ENCODE peak calls at places on chromosomes 13 and 19, in eight cellular contexts. I, T, O, W, D, A, Q and C are unnamed samples.

GRCh38 chr13:45799451-45799850 is 52.1 kb downstream of the SIAH3 start:
- DNase-seq in I (no peak), T (no peak), O (no peak), W (no peak), D (no peak), A (no peak), Q (no peak), C (no peak)

GRCh38 chr13:22596157-22596863 is 584.5 kb upstream of the SGCG start:
- DNase-seq in I (no peak), T (no peak), O (no peak), W (no peak), D (no peak), A (no peak), Q (no peak), C (no peak)

GRCh38 chr13:20882206-20882605 is 20.3 kb downstream of the XPO4 start:
- DNase-seq in I (no peak), T (peak), O (no peak), W (no peak), D (no peak), A (no peak), Q (no peak), C (no peak)

GRCh38 chr13:25943666-25944065 is 108.2 kb downstream of the SHISA2 start:
- DNase-seq in I (no peak), T (no peak), O (no peak), W (no peak), D (no peak), A (no peak), Q (no peak), C (no peak)

GRCh38 chr19:53912653-53913052 is 3.6 kb downstream of the CACNG7 start:
- DNase-seq in I (no peak), T (peak), O (no peak), W (no peak), D (no peak), A (no peak), Q (peak), C (no peak)

GRCh38 chr13:51769455-51770127 is 34.4 kb downstream of the DHRS12 start:
- DNase-seq in I (no peak), T (no peak), O (no peak), W (peak), D (no peak), A (peak), Q (no peak), C (peak)

GRCh38 chr13:105343134-105343806 is 1192.2 kb downstream of the EFNB2 start:
- DNase-seq in I (no peak), T (no peak), O (no peak), W (no peak), D (no peak), A (no peak), Q (no peak), C (no peak)

GRCh38 chr13:27125357-27126282 is 46.0 kb downstream of the USP12 start:
- DNase-seq in I (no peak), T (no peak), O (no peak), W (no peak), D (no peak), A (no peak), Q (peak), C (no peak)

GRCh38 chr19:39949026-39949747 is 14.8 kb upstream of the FCGBP start:
- DNase-seq in I (no peak), T (no peak), O (no peak), W (peak), D (no peak), A (no peak), Q (no peak), C (no peak)

GRCh38 chr13:102011539-102011938 is 390.3 kb downstream of the FGF14 start:
- DNase-seq in I (no peak), T (no peak), O (no peak), W (no peak), D (no peak), A (no peak), Q (no peak), C (no peak)

GRCh38 chr19:33878912-33879810 is 82.5 kb downstream of the KCTD15 start:
- DNase-seq in I (no peak), T (no peak), O (no peak), W (no peak), D (no peak), A (no peak), Q (no peak), C (no peak)

GRCh38 chr19:33878136-33878535 is 81.5 kb downstream of the KCTD15 start:
- DNase-seq in I (no peak), T (no peak), O (no peak), W (no peak), D (no peak), A (no peak), Q (no peak), C (no peak)

GRCh38 chr19:33876192-33876591 is 79.5 kb downstream of the KCTD15 start:
- DNase-seq in I (no peak), T (no peak), O (no peak), W (no peak), D (no peak), A (no peak), Q (no peak), C (no peak)

GRCh38 chr19:33876619-33877018 is 79.9 kb downstream of the KCTD15 start:
- DNase-seq in I (no peak), T (no peak), O (no peak), W (peak), D (no peak), A (no peak), Q (no peak), C (no peak)

GRCh38 chr19:33879818-33880575 is 83.3 kb downstream of the KCTD15 start:
- DNase-seq in I (no peak), T (no peak), O (no peak), W (no peak), D (no peak), A (no peak), Q (no peak), C (peak)
- TF ChIP-seq CTCF in I (no peak), T (no peak), O (no peak), W (no peak), D (no peak), A (no peak), Q (no peak), C (no peak)

GRCh38 chr19:6769006-6769637 is 1.9 kb upstream of the SH2D3A start:
- DNase-seq in I (no peak), T (peak), O (no peak), W (no peak), D (no peak), A (no peak), Q (peak), C (no peak)
- TF ChIP-seq EP300 in I (no peak), T (no peak), O (no peak), W (no peak), D (no peak), A (no peak), Q (no peak), C (no peak)

DNA sequence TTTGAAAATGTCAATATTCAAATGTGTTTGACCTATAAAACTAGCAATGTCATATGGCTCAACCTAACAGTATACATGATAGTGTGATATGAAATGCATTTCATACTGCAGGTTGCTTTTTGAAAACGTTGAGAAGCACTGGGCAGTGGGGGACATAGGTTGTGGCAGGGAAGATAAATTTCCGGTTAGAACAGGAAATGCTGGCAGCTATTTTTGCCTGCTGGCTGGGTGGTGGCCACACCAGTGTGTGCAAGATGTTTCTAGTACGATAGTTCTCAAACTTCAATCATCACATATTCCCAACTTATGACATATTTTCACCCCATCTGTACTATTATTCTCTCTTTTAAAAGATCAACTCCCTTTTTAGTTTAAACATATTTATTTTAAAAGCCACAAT is 17.2 kb downstream of the FXYD5 start:
- DNase-seq in I (no peak), T (no peak), O (no peak), W (no peak), D (no peak), A (no peak), Q (no peak), C (no peak)
- H3K4me3 ChIP-seq in I (no peak), T (no peak), O (no peak), W (no peak), D (no peak), A (no peak), Q (no peak), C (no peak)

GRCh38 chr13:66805657-66806056 is 424.5 kb downstream of the PCDH9 start:
- DNase-seq in I (no peak), T (no peak), O (no peak), W (no peak), D (no peak), A (no peak), Q (no peak), C (no peak)

GRCh38 chr13:66809496-66809895 is 420.6 kb downstream of the PCDH9 start:
- DNase-seq in I (no peak), T (no peak), O (no peak), W (no peak), D (no peak), A (no peak), Q (no peak), C (no peak)

DNA sequence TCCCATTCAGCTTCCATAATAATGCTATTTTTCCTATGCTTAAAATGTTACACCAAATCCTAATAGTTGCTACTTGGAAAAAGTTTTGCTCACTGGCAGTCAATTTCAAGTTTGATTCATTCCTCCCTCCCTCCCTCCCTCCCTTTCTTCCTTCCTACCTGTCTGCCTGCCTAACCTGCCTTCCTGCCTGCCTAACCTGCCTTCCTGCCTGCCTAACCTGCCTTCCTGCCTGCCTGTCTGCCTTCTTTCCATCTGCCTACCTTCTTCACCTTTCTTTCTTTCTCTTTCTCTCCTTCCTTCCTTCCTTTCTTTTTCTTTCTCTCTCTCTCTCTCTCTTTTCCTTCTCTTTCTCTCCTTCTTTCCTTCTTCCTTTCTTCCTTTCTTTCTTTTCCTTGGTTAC is 418.7 kb downstream of the PCDH9 start:
- DNase-seq in I (no peak), T (no peak), O (no peak), W (no peak), D (no peak), A (no peak), Q (no peak), C (no peak)
- TF ChIP-seq CTCF in I (no peak), T (no peak), O (no peak), W (no peak), D (no peak), A (no peak), Q (no peak), C (no peak)

DNA sequence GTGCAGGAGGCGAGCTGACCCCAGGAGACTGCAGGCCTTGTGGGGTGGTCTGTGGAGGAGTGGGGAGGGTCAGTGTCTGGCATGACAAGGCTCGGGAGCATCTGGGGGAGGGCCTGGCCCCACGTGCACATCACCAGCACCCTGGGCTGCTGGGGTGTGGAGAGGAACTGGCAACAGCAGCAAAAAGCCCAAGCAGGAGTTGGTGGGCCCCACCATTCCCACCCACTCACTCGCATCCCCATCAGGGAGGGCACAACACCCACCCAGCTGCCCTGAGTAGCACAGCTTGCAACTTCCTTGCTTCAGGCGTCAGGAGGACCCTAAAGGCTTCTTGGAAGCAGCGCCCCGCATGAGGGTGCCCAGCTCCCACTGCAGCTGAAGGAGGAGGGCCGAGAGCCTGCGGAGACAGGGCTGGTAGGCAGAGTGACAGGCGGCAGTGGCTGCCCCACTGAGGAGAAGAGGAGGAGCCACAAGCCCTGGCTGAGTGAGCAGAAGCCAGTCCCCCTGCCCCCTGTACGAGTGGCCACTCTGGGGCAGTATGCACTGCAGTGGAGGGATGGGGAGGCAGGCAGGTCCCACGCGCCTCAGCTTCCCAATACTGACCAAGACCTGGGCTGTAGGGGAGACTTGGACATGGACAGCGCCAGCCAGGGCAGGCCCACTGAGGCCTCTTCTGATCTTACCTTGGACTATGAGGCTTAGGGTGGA is 26.5 kb downstream of the ELL start:
- DNase-seq in I (no peak), T (no peak), O (no peak), W (no peak), D (no peak), A (no peak), Q (no peak), C (no peak)
- TF ChIP-seq EP300 in I (no peak), T (no peak), O (no peak), W (no peak), D (no peak), A (no peak), Q (no peak), C (no peak)

GRCh38 chr13:91097269-91097668 is 250.2 kb upstream of the MIR17HG start:
- DNase-seq in I (no peak), T (no peak), O (no peak), W (no peak), D (no peak), A (no peak), Q (no peak), C (no peak)

GRCh38 chr13:91099877-91100276 is 247.6 kb upstream of the MIR17HG start:
- DNase-seq in I (no peak), T (no peak), O (no peak), W (no peak), D (no peak), A (no peak), Q (no peak), C (no peak)

GRCh38 chr13:91100944-91101343 is 246.5 kb upstream of the MIR17HG start:
- DNase-seq in I (no peak), T (no peak), O (no peak), W (no peak), D (no peak), A (no peak), Q (no peak), C (no peak)

GRCh38 chr13:91105270-91105669 is 242.2 kb upstream of the MIR17HG start:
- DNase-seq in I (no peak), T (no peak), O (no peak), W (no peak), D (no peak), A (no peak), Q (no peak), C (no peak)

DNA sequence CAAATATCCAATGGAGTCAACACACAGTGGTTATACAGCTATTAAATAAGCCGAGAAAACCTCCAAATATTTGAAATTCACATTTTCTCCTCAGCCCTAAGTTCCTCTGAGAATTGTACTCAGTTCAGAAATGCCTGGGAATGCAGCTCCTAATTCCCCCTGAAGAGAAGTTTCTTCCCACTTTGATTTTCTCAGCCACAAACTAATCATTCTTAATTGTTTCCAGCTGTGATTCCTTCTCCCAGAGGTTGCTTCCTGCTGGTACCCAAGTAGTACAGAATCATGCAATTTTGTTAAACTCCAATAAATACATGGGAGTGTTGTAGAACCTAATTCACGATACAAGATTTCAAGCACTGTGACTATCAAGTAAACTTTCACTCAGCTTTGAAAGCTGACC is 246.1 kb upstream of the MIR17HG start:
- DNase-seq in I (no peak), T (no peak), O (no peak), W (no peak), D (no peak), A (no peak), Q (no peak), C (no peak)
- H3K4me3 ChIP-seq in I (no peak), T (no peak), O (no peak), W (no peak), D (no peak), A (no peak), Q (no peak), C (no peak)